ENCODE peak calls at places on chromosomes 3 and 15, in eight cellular contexts. Y is GOT3; G is stimulated activated CD4-positive, alpha-beta T cell treated with anti-CD3 and anti-CD28 coated beads, Interleukin-2, amount 100 ng/mL, for 48 hours; L is ureter; H is keratinocyte; I is nucleus accumbens; M is SHP77; V is endothelial cell of umbilical vein. Z is an unnamed sample.

GRCh38 chr3:17759901-17760300 is 17.5 kb upstream of the TBC1D5 start:
- DNase-seq in V (peak), L (no peak), M (no peak), H (no peak), G (no peak), I (no peak), Y (no peak), Z (no peak)

GRCh38 chr3:114624676-114625181 is 330.9 kb downstream of the TIGIT start:
- DNase-seq in H (no peak), M (peak), V (peak), G (no peak), L (peak), Y (peak), I (peak), Z (peak)

GRCh38 chr15:83278191-83278590 is 6.3 kb downstream of the BNC1 start:
- DNase-seq in Y (no peak), V (no peak), L (no peak), I (no peak), M (no peak), G (no peak), H (peak), Z (no peak)

GRCh38 chr15:27714675-27715074 is 384.4 kb downstream of the OCA2 start:
- DNase-seq in Y (no peak), G (no peak), L (no peak), I (no peak), V (no peak), H (no peak), M (no peak), Z (no peak)

GRCh38 chr15:70091649-70092461 is 5.9 kb downstream of the TLE3 start:
- DNase-seq in Y (no peak), V (peak), I (no peak), L (peak), G (no peak), H (peak), M (peak), Z (no peak)

GRCh38 chr15:98671060-98672008 is 23.0 kb downstream of the IGF1R start:
- DNase-seq in H (no peak), L (no peak), G (no peak), Y (no peak), V (peak), M (no peak), I (no peak), Z (no peak)

GRCh38 chr15:63354771-63355650 is 26.6 kb downstream of the CA12 start:
- DNase-seq in L (no peak), I (no peak), G (no peak), V (no peak), H (no peak), Y (no peak), M (no peak), Z (no peak)

GRCh38 chr3:24264748-24265158 is 229.9 kb downstream of the THRB start:
- DNase-seq in G (no peak), I (no peak), M (no peak), L (no peak), Y (no peak), V (peak), H (no peak), Z (no peak)

GRCh38 chr15:101322016-101322695 is 27.1 kb upstream of the SNRPA1 start:
- DNase-seq in H (no peak), I (no peak), V (no peak), Y (no peak), L (no peak), G (no peak), M (no peak), Z (no peak)

GRCh38 chr15:63514533-63514943 is 10.1 kb downstream of the USP3 start:
- DNase-seq in L (no peak), V (peak), Y (no peak), G (no peak), H (no peak), M (no peak), I (no peak), Z (no peak)

GRCh38 chr3:61158152-61158551 is 93.1 kb downstream of the FHIT start:
- DNase-seq in I (no peak), H (no peak), V (no peak), G (no peak), Y (no peak), L (no peak), M (peak), Z (no peak)

GRCh38 chr3:24272875-24273274 is 221.8 kb downstream of the THRB start:
- DNase-seq in V (no peak), M (no peak), I (no peak), Y (no peak), H (no peak), G (no peak), L (no peak), Z (no peak)

GRCh38 chr3:130826516-130826915 is 67.4 kb upstream of the ATP2C1 start:
- DNase-seq in V (no peak), G (no peak), L (no peak), I (no peak), M (no peak), H (no peak), Y (no peak), Z (no peak)

GRCh38 chr3:86887876-86888275 is 103.1 kb downstream of the VGLL3 start:
- DNase-seq in I (no peak), L (no peak), M (no peak), H (no peak), G (no peak), V (no peak), Y (no peak), Z (no peak)

GRCh38 chr3:87350367-87351199 is 74.2 kb upstream of the POU1F1 start:
- DNase-seq in M (peak), H (no peak), V (peak), G (no peak), Y (no peak), L (no peak), I (no peak), Z (no peak)

GRCh38 chr3:81922404-81922803 is 161.0 kb upstream of the GBE1 start:
- DNase-seq in G (no peak), I (no peak), M (no peak), Y (no peak), H (no peak), V (no peak), L (no peak), Z (no peak)

GRCh38 chr15:49831206-49831965 is 210.5 kb downstream of the DTWD1 start:
- DNase-seq in Y (peak), M (no peak), L (no peak), G (no peak), H (no peak), I (no peak), V (peak), Z (no peak)

GRCh38 chr15:40501487-40501886 is 30.7 kb downstream of the CHST14 start:
- DNase-seq in M (no peak), V (no peak), G (no peak), L (no peak), H (peak), Y (no peak), I (no peak), Z (no peak)

GRCh38 chr15:26628071-26628470 is 144.8 kb downstream of the GABRB3 start:
- DNase-seq in V (no peak), I (no peak), M (peak), L (no peak), G (no peak), H (no peak), Y (no peak), Z (no peak)

GRCh38 chr3:54663558-54664114 is 264.2 kb downstream of the LRTM1 start:
- DNase-seq in M (no peak), I (no peak), L (no peak), Y (no peak), H (no peak), G (no peak), V (no peak), Z (no peak)

GRCh38 chr15:89776274-89777072 is at the start of gene MESP2:
- DNase-seq in H (no peak), G (peak), L (peak), V (peak), I (peak), M (peak), Y (peak), Z (no peak)

GRCh38 chr3:10423171-10423882 is 82.1 kb downstream of the ATP2B2 start:
- DNase-seq in Y (no peak), M (no peak), V (no peak), G (no peak), I (no peak), L (no peak), H (no peak), Z (no peak)

GRCh38 chr15:68278345-68279217 is 1.0 kb downstream of the FEM1B start:
- DNase-seq in H (no peak), L (peak), Y (no peak), M (no peak), I (peak), G (no peak), V (peak), Z (no peak)

GRCh38 chr3:47857151-47857550 is 54.2 kb downstream of the DHX30 start:
- DNase-seq in G (no peak), Y (no peak), V (no peak), M (no peak), H (no peak), I (no peak), L (no peak), Z (no peak)

GRCh38 chr3:149593416-149594160 is 64.2 kb downstream of the WWTR1 start:
- DNase-seq in Y (no peak), I (no peak), V (no peak), H (no peak), G (no peak), L (no peak), M (no peak), Z (no peak)

GRCh38 chr3:157669403-157669802 is 166.2 kb upstream of the VEPH1 start:
- DNase-seq in H (no peak), Y (no peak), L (no peak), I (no peak), M (no peak), G (no peak), V (no peak), Z (no peak)

GRCh38 chr15:90221251-90221900 is 12.4 kb downstream of the CIB1 start:
- DNase-seq in Y (peak), I (peak), H (no peak), V (peak), M (peak), G (no peak), L (peak), Z (no peak)

GRCh38 chr3:100759162-100759561 is 49.9 kb downstream of the TFG start:
- DNase-seq in L (no peak), M (no peak), G (no peak), H (no peak), I (no peak), Y (no peak), V (peak), Z (no peak)

GRCh38 chr3:182969277-182969676 is 11.1 kb downstream of the DCUN1D1 start:
- DNase-seq in M (no peak), I (no peak), V (no peak), Y (no peak), L (no peak), G (no peak), H (no peak), Z (no peak)

GRCh38 chr3:48294611-48295263 is 38.7 kb downstream of the SPINK8 start:
- DNase-seq in H (no peak), L (no peak), Y (no peak), V (no peak), M (no peak), I (no peak), G (no peak), Z (no peak)

GRCh38 chr3:128343287-128344045 is 123.2 kb downstream of the DNAJB8 start:
- DNase-seq in H (no peak), M (peak), G (no peak), L (peak), Y (no peak), V (peak), I (no peak), Z (no peak)

GRCh38 chr15:43789409-43789808 is 2.7 kb upstream of the SERF2 start:
- DNase-seq in I (no peak), V (no peak), Y (no peak), L (no peak), H (no peak), G (no peak), M (no peak), Z (no peak)

GRCh38 chr15:89111352-89111751 is 23.1 kb downstream of the ABHD2 start:
- DNase-seq in Y (no peak), M (no peak), L (no peak), I (no peak), H (no peak), V (no peak), G (no peak), Z (no peak)

GRCh38 chr3:36653095-36653494 is 111.3 kb downstream of the DCLK3 start:
- DNase-seq in L (no peak), I (no peak), M (no peak), G (no peak), H (peak), Y (no peak), V (no peak), Z (no peak)

GRCh38 chr15:70299931-70300858 is 202.5 kb upstream of the TLE3 start:
- DNase-seq in G (peak), Y (no peak), H (no peak), L (no peak), M (peak), V (no peak), I (no peak), Z (peak)